ENCODE peak calls at places on chromosomes 1 and 21, in six cellular contexts. L is mesendoderm, G is mesenchymal stem cell, A is neuronal stem cell, V is trophoblast cell, N is H1. I is an unnamed sample.
A peak's percentile ranks its signal among the peaks of the same experiment; 100 is the strongest.

GRCh38 chr1:29583727-29584126 is 347.4 kb downstream of the PTPRU start:
- DNase-seq in L (no peak), G (no peak), A (no peak), V (no peak), N (no peak), I (no peak)

GRCh38 chr1:227268943-227269342 is 49.3 kb downstream of the CDC42BPA start:
- DNase-seq in L (no peak), G (peak; percentile 17), A (no peak), V (no peak), N (no peak), I (no peak)

GRCh38 chr21:29217818-29218252 is 80.9 kb upstream of the BACH1 start:
- DNase-seq in L (no peak), G (peak; percentile 96), A (no peak), V (no peak), N (no peak), I (peak; percentile 99)

GRCh38 chr1:39407496-39407888 is 83.9 kb upstream of the BMP8A start:
- DNase-seq in L (no peak), G (peak; percentile 38), A (peak; percentile 20), V (no peak), N (no peak), I (no peak)

GRCh38 chr1:183039330-183039729 is 16.1 kb downstream of the LAMC1 start:
- DNase-seq in L (no peak), G (no peak), A (no peak), V (no peak), N (no peak), I (no peak)

GRCh38 chr1:185207980-185208602 is 51.1 kb downstream of the SWT1 start:
- DNase-seq in L (no peak), G (no peak), A (no peak), V (no peak), N (no peak), I (peak; percentile 5)

GRCh38 chr1:235018161-235018560 is 110.5 kb downstream of the TOMM20 start:
- DNase-seq in L (peak; percentile 90), G (peak; percentile 91), A (no peak), V (peak; percentile 94), N (peak; percentile 19), I (peak; percentile 98)

GRCh38 chr21:16509466-16509865 is 779.7 kb downstream of the USP25 start:
- DNase-seq in L (no peak), G (no peak), A (no peak), V (no peak), N (no peak), I (peak; percentile 16)

GRCh38 chr1:34829250-34829649 is 30.3 kb downstream of the SMIM12 start:
- DNase-seq in L (no peak), G (no peak), A (no peak), V (no peak), N (no peak), I (no peak)

GRCh38 chr21:37195649-37196048 is 71.5 kb downstream of the VPS26C start:
- DNase-seq in L (no peak), G (no peak), A (no peak), V (no peak), N (no peak), I (no peak)

GRCh38 chr1:187551061-187551460 is 722.3 kb downstream of the PLA2G4A start:
- DNase-seq in L (peak; percentile 5), G (no peak), A (no peak), V (no peak), N (no peak), I (no peak)

GRCh38 chr1:221734187-221734586 is 7.7 kb downstream of the DUSP10 start:
- DNase-seq in L (no peak), G (no peak), A (no peak), V (no peak), N (no peak), I (no peak)

GRCh38 chr1:226728448-226728847 is 10.6 kb downstream of the ITPKB start:
- DNase-seq in L (no peak), G (no peak), A (no peak), V (no peak), N (no peak), I (no peak)

GRCh38 chr1:240005997-240006650 is 85.6 kb upstream of the FMN2 start:
- DNase-seq in L (no peak), G (no peak), A (no peak), V (no peak), N (no peak), I (no peak)

GRCh38 chr1:154935749-154936415 is 637 bp downstream of the PMVK start:
- DNase-seq in L (no peak), G (no peak), A (no peak), V (peak; percentile 11), N (no peak), I (no peak)
- H4K8ac ChIP-seq in L (no peak overlapping the region), G (peak overlapping the region; percentile 32), A (no peak overlapping the region), V (peak overlapping the region; percentile 87), N (peak overlapping the region; percentile 98), I (peak overlapping the region; percentile 99)

DNA sequence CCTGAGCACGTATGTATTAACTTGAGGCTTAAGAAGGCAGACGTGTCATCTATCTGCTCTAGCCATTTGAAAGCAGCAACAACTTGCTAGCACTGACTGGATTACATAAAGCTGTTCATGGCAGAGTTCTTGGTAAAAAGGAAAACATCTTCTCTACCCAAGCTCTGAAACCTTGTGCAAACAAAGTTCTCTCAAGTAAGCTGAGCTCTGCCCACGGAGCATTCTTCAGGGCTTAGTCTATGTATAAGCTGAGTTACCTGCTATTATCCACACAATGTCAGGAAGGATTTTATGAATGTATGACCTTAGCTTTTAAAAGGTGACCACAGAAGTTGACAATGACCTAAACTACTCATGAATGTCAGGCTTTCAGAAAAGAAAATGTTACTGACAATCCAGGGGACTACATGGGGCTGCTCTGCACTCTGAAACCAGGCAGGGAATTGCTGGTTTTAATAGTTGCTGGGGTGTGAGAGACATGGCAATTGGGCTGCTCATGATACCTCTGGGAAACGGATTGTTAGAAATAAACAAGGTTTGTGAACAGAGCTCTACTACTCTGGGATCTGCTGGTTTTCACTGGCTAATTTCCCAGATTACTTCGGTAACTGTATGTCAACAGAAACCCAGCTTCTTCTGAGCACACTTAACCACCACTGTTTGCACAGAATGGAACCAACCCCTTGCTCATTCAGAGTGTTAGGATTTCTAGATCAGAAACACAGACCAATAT is 29.6 kb upstream of the CCN1 start:
- DNase-seq in L (no peak), G (peak; percentile 73), A (no peak), V (no peak), N (no peak), I (peak; percentile 86)
- H3K9ac ChIP-seq in L (no peak overlapping the region), G (peak overlapping the region; percentile 16), A (no peak overlapping the region), V (no peak overlapping the region), N (no peak overlapping the region), I (no peak overlapping the region)

GRCh38 chr1:103546496-103546895 is 21.0 kb downstream of the RNPC3 start:
- DNase-seq in L (no peak), G (no peak), A (no peak), V (no peak), N (no peak), I (no peak)

GRCh38 chr1:103538226-103538625 is 12.7 kb downstream of the RNPC3 start:
- DNase-seq in L (no peak), G (no peak), A (no peak), V (no peak), N (no peak), I (no peak)

DNA sequence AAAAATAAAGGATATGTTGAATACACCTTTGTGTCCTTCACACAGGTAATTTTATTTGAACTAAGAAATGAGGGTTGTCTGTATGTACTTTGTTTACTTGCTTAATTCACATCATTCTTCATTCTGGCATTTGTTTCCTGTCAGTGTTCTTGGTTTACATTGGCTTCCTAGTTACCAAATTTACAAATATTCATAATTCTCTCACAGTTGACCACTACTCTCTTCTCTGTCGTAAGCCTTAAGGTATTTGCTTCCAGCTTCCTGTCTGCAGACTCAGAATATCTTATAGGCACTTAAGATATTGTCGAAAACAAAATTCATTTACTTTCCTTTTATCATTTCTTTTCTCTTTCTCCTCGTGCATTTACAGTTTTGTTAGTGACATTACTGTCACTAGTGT is 15.9 kb downstream of the RNPC3 start:
- DNase-seq in L (no peak), G (peak; percentile 16), A (no peak), V (no peak), N (no peak), I (peak; percentile 33)
- H3K36me3 ChIP-seq in L (no peaks in the 10 kb centered on the region), G (peaks cover 95% of the 10 kb centered on the region), A (peaks cover 98% of the 10 kb centered on the region), V (peaks cover 7% of the 10 kb centered on the region), N (peaks cover 61% of the 10 kb centered on the region), I (peaks cover 15% of the 10 kb centered on the region)

DNA sequence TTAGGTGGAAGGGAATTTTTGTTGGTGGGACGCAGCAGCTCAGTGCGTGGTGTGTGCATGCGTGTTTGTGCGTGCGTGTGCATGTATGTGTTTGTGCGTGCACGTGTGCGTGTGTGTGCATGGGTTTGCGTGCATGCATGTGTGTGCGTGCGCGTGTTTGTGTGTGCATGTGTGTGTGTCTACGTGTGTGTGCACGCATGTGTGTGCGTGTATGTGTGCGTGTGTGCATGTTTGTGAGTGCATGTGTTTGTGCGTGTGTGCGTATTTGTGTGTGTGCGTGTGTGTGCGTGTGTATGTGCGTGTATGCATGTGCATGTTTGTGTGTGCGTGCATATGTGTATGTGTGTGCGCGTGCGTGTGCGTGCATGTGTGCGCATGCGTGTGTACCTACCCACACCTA is 20.2 kb downstream of the ATP5PO start:
- DNase-seq in L (no peak), G (no peak), A (no peak), V (no peak), N (no peak), I (no peak)
- H4K8ac ChIP-seq in L (no peak overlapping the region), G (no peak overlapping the region), A (no peak overlapping the region), V (no peak overlapping the region), N (peak overlapping the region; percentile 60), I (no peak overlapping the region)

DNA sequence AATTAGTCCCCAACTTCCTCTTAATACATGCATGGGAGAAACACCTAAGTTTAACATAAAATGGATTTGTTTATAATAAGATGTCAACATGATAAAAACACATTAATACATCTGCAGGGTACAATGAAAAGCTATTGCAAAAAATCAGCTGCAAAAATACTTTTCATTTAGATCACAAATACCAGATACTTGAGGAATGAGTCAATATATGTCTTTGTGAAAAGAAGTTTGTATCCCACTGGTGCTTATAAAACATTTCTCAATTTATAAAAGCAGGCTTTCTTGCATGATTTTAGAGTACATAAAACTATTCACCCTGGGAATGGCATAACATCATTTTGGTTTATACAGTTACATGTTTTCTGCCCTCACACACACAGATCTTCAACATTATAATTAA is 18.6 kb upstream of the PRKAA2 start:
- DNase-seq in L (no peak), G (peak; percentile 12), A (no peak), V (no peak), N (no peak), I (peak; percentile 61)
- H3K9ac ChIP-seq in L (no peak overlapping the region), G (no peak overlapping the region), A (no peak overlapping the region), V (no peak overlapping the region), N (no peak overlapping the region), I (no peak overlapping the region)

I was measured in IMR-90.